ENCODE peak calls at places on chromosomes 5 and 9, in four cellular contexts. V is psoas muscle, X is IMR-90, O is Caco-2. L is an unnamed sample.

GRCh38 chr5:68659876-68660275 is 433.9 kb upstream of the SLC30A5 start:
- DNase-seq in V (no peak), X (peak), O (no peak), L (peak)

GRCh38 chr5:600551-601541 is 11.3 kb upstream of the CEP72 start:
- DNase-seq in V (no peak), X (no peak), O (no peak), L (no peak)

GRCh38 chr9:26800322-26800721 is 92.3 kb downstream of the CAAP1 start:
- DNase-seq in V (no peak), X (no peak), O (no peak), L (no peak)

GRCh38 chr5:102649731-102650130 is 105.4 kb upstream of the PAM start:
- DNase-seq in V (no peak), X (no peak), O (no peak), L (peak)

GRCh38 chr5:83145882-83146331 is 68.6 kb downstream of the XRCC4 start:
- DNase-seq in V (no peak), X (peak), O (no peak), L (no peak)

GRCh38 chr5:117652640-117653280 is 1078.1 kb upstream of the SEMA6A start:
- DNase-seq in V (no peak), X (no peak), O (no peak), L (no peak)

GRCh38 chr5:1474875-1475543 is 29.8 kb upstream of the SLC6A3 start:
- DNase-seq in V (no peak), X (no peak), O (no peak), L (no peak)

GRCh38 chr9:96617439-96618185 is 2.0 kb downstream of the CDC14B start:
- DNase-seq in V (no peak), X (no peak), O (no peak), L (no peak)

GRCh38 chr5:15002791-15003190 is 131.2 kb upstream of the ANKH start:
- DNase-seq in V (no peak), X (no peak), O (no peak), L (no peak)

GRCh38 chr9:104276709-104277245 is 182.7 kb downstream of the SMC2 start:
- DNase-seq in V (no peak), X (no peak), O (no peak), L (peak)

GRCh38 chr9:16154570-16155078 is 601.8 kb downstream of the CCDC171 start:
- DNase-seq in V (peak), X (no peak), O (peak), L (no peak)

GRCh38 chr5:174295736-174296481 is 250.4 kb downstream of the NSG2 start:
- DNase-seq in V (no peak), X (no peak), O (no peak), L (no peak)

GRCh38 chr9:113508111-113508749 is 44.7 kb downstream of the RGS3 start:
- DNase-seq in V (no peak), X (no peak), O (peak), L (no peak)

GRCh38 chr5:154274828-154275185 is 84.3 kb downstream of the GALNT10 start:
- DNase-seq in V (no peak), X (peak), O (no peak), L (peak)

GRCh38 chr5:79069488-79070001 is at the start of the genes BHMT2 and DMGDH:
- DNase-seq in V (peak), X (peak), O (no peak), L (no peak)

GRCh38 chr9:4435197-4435596 is 55.1 kb upstream of the SLC1A1 start:
- DNase-seq in V (no peak), X (peak), O (no peak), L (peak)

GRCh38 chr9:135152608-135153337 is 65.3 kb downstream of the OLFM1 start:
- DNase-seq in V (no peak), X (no peak), O (peak), L (no peak)

GRCh38 chr9:114484854-114485443 is 20.3 kb downstream of the WHRN start:
- DNase-seq in V (no peak), X (peak), O (no peak), L (peak)

GRCh38 chr9:89144242-89144641 is 34.4 kb downstream of the SHC3 start:
- DNase-seq in V (no peak), X (no peak), O (no peak), L (no peak)

GRCh38 chr9:80605793-80606192 is 1034.0 kb downstream of the TLE4 start:
- DNase-seq in V (no peak), X (peak), O (no peak), L (no peak)

GRCh38 chr9:128715436-128715750 is 8.5 kb downstream of the ZDHHC12 start:
- DNase-seq in V (peak), X (no peak), O (no peak), L (no peak)

GRCh38 chr5:150053231-150053626 is 33.1 kb downstream of the CSF1R start:
- DNase-seq in V (peak), X (peak), O (no peak), L (peak)

GRCh38 chr5:90337449-90338052 is 72.0 kb downstream of the CETN3 start:
- DNase-seq in V (no peak), X (no peak), O (peak), L (no peak)

GRCh38 chr9:37574241-37574721 is 1.9 kb downstream of the FBXO10 start:
- DNase-seq in V (no peak), X (peak), O (no peak), L (peak)

GRCh38 chr5:120476063-120476462 is 12.0 kb downstream of the PRR16 start:
- DNase-seq in V (no peak), X (no peak), O (no peak), L (no peak)

GRCh38 chr5:75584641-75585040 is 26.6 kb upstream of the ANKDD1B start:
- DNase-seq in V (no peak), X (no peak), O (no peak), L (no peak)
- TF ChIP-seq CTCF in V (no peak), X (peak), O (peak), L (peak)

DNA sequence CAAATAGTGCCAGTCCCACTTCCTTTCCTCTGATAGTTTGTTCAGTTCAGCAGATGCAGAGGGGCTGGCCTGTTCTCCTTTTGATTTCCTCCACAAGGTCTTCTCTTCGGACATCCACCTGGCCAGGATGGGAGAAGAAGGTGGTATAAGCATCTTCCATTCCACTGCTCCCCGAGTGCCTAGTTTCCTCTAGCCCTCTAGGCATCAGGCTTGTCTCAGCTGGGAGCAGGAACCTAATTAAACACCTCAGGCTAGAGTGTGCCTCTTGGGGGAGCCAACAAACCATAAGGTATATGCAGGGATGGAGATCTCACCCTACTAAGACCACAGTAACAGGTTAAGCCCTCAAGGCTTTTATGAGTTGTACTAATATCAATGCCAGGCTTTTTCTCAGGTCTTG is 835 bp upstream of the DND1 start:
- DNase-seq in V (no peak), X (no peak), O (no peak), L (no peak)
- TF ChIP-seq CTCF in V (no peak), X (no peak), O (no peak), L (no peak)

GRCh38 chr5:160649304-160649703 is 202.7 kb downstream of the ATP10B start:
- DNase-seq in V (no peak), X (no peak), O (peak), L (no peak)
- TF ChIP-seq CTCF in V (no peak), X (no peak), O (no peak), L (no peak)

DNA sequence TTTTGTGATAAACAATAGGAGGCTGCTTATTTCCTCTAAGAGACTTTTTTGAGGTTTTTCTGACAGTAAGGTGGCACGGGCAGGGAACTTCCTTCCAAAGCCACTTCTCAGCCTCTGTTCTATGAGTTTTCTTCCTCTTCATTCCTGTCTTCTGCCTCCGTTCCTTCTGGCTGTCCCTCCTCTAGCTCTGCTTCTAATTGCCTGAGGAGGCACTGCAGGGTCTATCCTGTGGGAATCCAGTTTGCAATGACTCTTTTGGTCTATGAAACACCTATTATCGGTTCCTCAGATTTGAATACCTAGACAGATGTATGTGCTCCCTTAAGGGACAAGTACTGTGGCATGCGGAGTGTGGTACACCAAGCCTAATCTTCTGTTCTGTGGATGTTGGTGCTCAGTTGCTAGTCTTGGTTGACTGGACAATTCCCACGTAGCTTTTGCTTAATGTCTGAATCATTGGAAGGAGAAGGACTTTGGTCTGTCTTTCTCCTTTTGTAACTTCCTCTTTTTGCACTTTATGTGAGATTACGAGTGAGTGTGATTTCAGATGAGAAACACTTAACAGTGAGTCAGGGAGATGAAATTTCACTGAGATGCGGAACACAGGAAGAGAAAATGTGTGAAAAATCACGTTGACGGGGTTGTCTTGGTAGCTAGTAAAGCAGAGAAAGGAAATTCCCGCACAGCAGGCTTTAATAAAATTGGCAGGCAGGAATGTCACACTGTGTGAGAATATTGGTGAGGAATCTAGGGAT is 305.2 kb downstream of the EFNA5 start:
- DNase-seq in V (no peak), X (no peak), O (no peak), L (no peak)
- TF ChIP-seq CTCF in V (no peak), X (no peak), O (no peak), L (no peak)

GRCh38 chr5:169580964-169581363 is 2.6 kb upstream of the SPDL1 start:
- DNase-seq in V (no peak), X (no peak), O (no peak), L (no peak)

GRCh38 chr5:169581580-169582227 is 1.9 kb upstream of the SPDL1 start:
- DNase-seq in V (no peak), X (peak), O (peak), L (peak)

GRCh38 chr5:169574147-169574646 is 9.4 kb upstream of the SPDL1 start:
- DNase-seq in V (no peak), X (no peak), O (no peak), L (no peak)

GRCh38 chr5:169576181-169576598 is 7.4 kb upstream of the SPDL1 start:
- DNase-seq in V (no peak), X (peak), O (no peak), L (peak)

DNA sequence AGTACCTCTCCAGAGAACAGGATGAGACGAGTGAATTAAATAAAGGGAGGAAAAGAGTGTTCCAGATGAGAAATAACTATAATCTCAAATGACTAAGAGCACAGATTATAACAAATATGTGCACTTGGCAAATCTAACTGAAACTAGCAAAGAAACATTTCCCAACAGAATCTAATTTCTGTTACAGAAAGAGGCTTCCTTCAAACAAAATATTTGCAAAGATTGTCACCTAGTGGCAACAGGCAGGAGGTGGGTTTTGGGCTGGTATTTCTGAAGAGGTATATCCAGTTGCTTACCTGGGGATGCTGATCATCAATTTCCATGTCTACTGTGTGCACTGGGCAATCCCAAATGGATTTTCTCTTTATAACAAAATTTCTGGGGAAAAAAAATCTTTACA is 5.6 kb upstream of the SPDL1 start:
- DNase-seq in V (no peak), X (no peak), O (peak), L (peak)
- TF ChIP-seq CTCF in V (no peak), X (peak), O (peak), L (peak)

GRCh38 chr5:175599210-175599609 is 58.7 kb upstream of the HRH2 start:
- DNase-seq in V (no peak), X (no peak), O (no peak), L (no peak)

GRCh38 chr5:175597718-175598117 is 60.2 kb upstream of the HRH2 start:
- DNase-seq in V (no peak), X (no peak), O (no peak), L (no peak)

GRCh38 chr5:175596818-175597217 is 61.1 kb upstream of the HRH2 start:
- DNase-seq in V (no peak), X (no peak), O (no peak), L (no peak)

GRCh38 chr5:175595905-175596304 is 62.0 kb upstream of the HRH2 start:
- DNase-seq in V (no peak), X (no peak), O (no peak), L (no peak)

GRCh38 chr5:175598774-175599173 is 59.1 kb upstream of the HRH2 start:
- DNase-seq in V (no peak), X (no peak), O (no peak), L (no peak)
- TF ChIP-seq CTCF in V (no peak), X (no peak), O (no peak), L (no peak)

GRCh38 chr5:61625682-61626620 is 293.9 kb downstream of the ZSWIM6 start:
- DNase-seq in V (peak), X (peak), O (no peak), L (no peak)

GRCh38 chr5:61620660-61621650 is 288.9 kb downstream of the ZSWIM6 start:
- DNase-seq in V (no peak), X (no peak), O (no peak), L (no peak)

GRCh38 chr5:61624553-61624952 is 292.5 kb downstream of the ZSWIM6 start:
- DNase-seq in V (no peak), X (no peak), O (no peak), L (no peak)

GRCh38 chr5:61624966-61625681 is 293.1 kb downstream of the ZSWIM6 start:
- DNase-seq in V (no peak), X (no peak), O (no peak), L (no peak)

GRCh38 chr5:61623401-61624069 is 291.5 kb downstream of the ZSWIM6 start:
- DNase-seq in V (no peak), X (no peak), O (peak), L (no peak)
- TF ChIP-seq CTCF in V (no peak), X (peak), O (peak), L (peak)

GRCh38 chr5:124176692-124177091 is 569.7 kb downstream of the ZNF608 start:
- DNase-seq in V (peak), X (no peak), O (no peak), L (no peak)
- TF ChIP-seq CTCF in V (peak), X (no peak), O (no peak), L (no peak)

GRCh38 chr5:170747851-170748250 is 35.7 kb upstream of the GABRP start:
- DNase-seq in V (no peak), X (no peak), O (peak), L (no peak)
- TF ChIP-seq CTCF in V (peak), X (peak), O (peak), L (peak)

L was measured in HFFc6.